ENCODE peak calls at places on chromosomes 1 and 21, in four cellular contexts. H is NCI-H1105, Q is T47D, R is MV-4-11. W is an unnamed sample.

GRCh38 chr1:11654571-11655262 is at the start of gene FBXO44:
- DNase-seq in H (no peak), R (no peak), Q (peak), W (peak)

GRCh38 chr1:63630666-63631065 is 37.5 kb downstream of the PGM1 start:
- DNase-seq in Q (no peak), R (no peak), H (no peak), W (no peak)

GRCh38 chr1:203152158-203153034 is 23.2 kb downstream of the MYBPH start:
- DNase-seq in H (no peak), Q (peak), R (no peak), W (no peak)

GRCh38 chr1:198556969-198557368 is 16.5 kb upstream of the ATP6V1G3 start:
- DNase-seq in Q (no peak), R (peak), H (no peak), W (peak)

GRCh38 chr21:28991861-28992525 is 684 bp downstream of the LTN1 start:
- DNase-seq in H (no peak), Q (no peak), R (no peak), W (no peak)

GRCh38 chr1:38852780-38853179 is 6.8 kb downstream of the RRAGC start:
- DNase-seq in H (no peak), Q (no peak), R (no peak), W (peak)

GRCh38 chr1:165419839-165420238 is 25.1 kb downstream of the RXRG start:
- DNase-seq in Q (no peak), H (no peak), R (no peak), W (no peak)

GRCh38 chr1:102588536-102588935 is 519.8 kb downstream of the COL11A1 start:
- DNase-seq in R (peak), H (no peak), Q (peak), W (no peak)

GRCh38 chr1:6587261-6588005 is 7.6 kb downstream of the ZBTB48 start:
- DNase-seq in Q (no peak), R (no peak), H (peak), W (no peak)

GRCh38 chr1:210259496-210259895 is 26.9 kb downstream of the SERTAD4 start:
- DNase-seq in Q (no peak), H (no peak), R (no peak), W (no peak)

GRCh38 chr21:41965045-41965444 is 11.2 kb upstream of the C2CD2 start:
- DNase-seq in R (no peak), Q (no peak), H (no peak), W (no peak)

GRCh38 chr1:16184557-16185303 is 27.7 kb downstream of the ARHGEF19 start:
- DNase-seq in Q (no peak), R (no peak), H (peak), W (no peak)

GRCh38 chr1:156957634-156958033 is 37.2 kb downstream of the LRRC71 start:
- DNase-seq in H (no peak), Q (no peak), R (no peak), W (no peak)

GRCh38 chr1:43783671-43784205 is 76.4 kb downstream of the ST3GAL3 start:
- DNase-seq in Q (peak), H (no peak), R (peak), W (peak)

GRCh38 chr1:58717979-58718378 is 18.1 kb upstream of the MYSM1 start:
- DNase-seq in H (no peak), Q (no peak), R (no peak), W (no peak)

GRCh38 chr1:31660871-31661455 is 16.3 kb upstream of the PEF1 start:
- DNase-seq in Q (no peak), H (no peak), R (no peak), W (no peak)

GRCh38 chr1:116711061-116711582 is 43.1 kb upstream of the CD2 start:
- DNase-seq in Q (no peak), R (no peak), H (peak), W (no peak)

GRCh38 chr1:189211742-189212141 is 1265.9 kb downstream of the BRINP3 start:
- DNase-seq in R (no peak), H (no peak), Q (no peak), W (no peak)

GRCh38 chr1:84749427-84749826 is 59.2 kb upstream of the SSX2IP start:
- DNase-seq in Q (no peak), R (no peak), H (no peak), W (no peak)

GRCh38 chr1:106398391-106398790 is 658.1 kb upstream of the PRMT6 start:
- DNase-seq in H (no peak), R (no peak), Q (no peak), W (no peak)

GRCh38 chr1:209895709-209896108 is 42.3 kb upstream of the SYT14 start:
- DNase-seq in Q (no peak), H (no peak), R (no peak), W (no peak)

GRCh38 chr1:209688746-209689234 is 13.6 kb downstream of the G0S2 start:
- DNase-seq in R (no peak), Q (no peak), H (no peak), W (no peak)

GRCh38 chr1:58813361-58813760 is 29.5 kb upstream of the JUN start:
- DNase-seq in R (peak), H (no peak), Q (no peak), W (no peak)

GRCh38 chr1:205976036-205976435 is 27.2 kb downstream of the RAB7B start:
- DNase-seq in H (no peak), R (no peak), Q (no peak), W (no peak)

GRCh38 chr1:43312212-43312623 is 11.4 kb downstream of the TIE1 start:
- DNase-seq in R (no peak), Q (no peak), H (no peak), W (no peak)

GRCh38 chr1:57860333-57860732 is 436.5 kb upstream of the DAB1 start:
- DNase-seq in Q (no peak), H (no peak), R (no peak), W (no peak)

GRCh38 chr1:209746469-209747269 is 9.2 kb upstream of the TRAF3IP3 start:
- DNase-seq in R (no peak), H (no peak), Q (no peak), W (no peak)

GRCh38 chr1:167442854-167443565 is 75.3 kb downstream of the CD247 start:
- DNase-seq in R (no peak), Q (no peak), H (no peak), W (no peak)

GRCh38 chr1:111199881-111200801 is at the start of gene DENND2D:
- DNase-seq in R (peak), Q (peak), H (no peak), W (no peak)

GRCh38 chr1:93607814-93608187 is 73.8 kb downstream of the BCAR3 start:
- DNase-seq in R (peak), H (no peak), Q (no peak), W (peak)

GRCh38 chr1:226649780-226650179 is 89.3 kb downstream of the ITPKB start:
- DNase-seq in R (peak), Q (peak), H (no peak), W (no peak)

GRCh38 chr1:24830680-24831272 is 85.5 kb downstream of the CLIC4 start:
- DNase-seq in R (peak), H (peak), Q (peak), W (peak)

GRCh38 chr1:54464031-54464476 is 57.9 kb upstream of the SSBP3 start:
- DNase-seq in Q (no peak), H (no peak), R (peak), W (peak)

GRCh38 chr1:168096296-168097165 is 40.2 kb downstream of the GPR161 start:
- DNase-seq in Q (no peak), R (no peak), H (no peak), W (no peak)

GRCh38 chr1:235867903-235868469 is 1.3 kb upstream of the LYST start:
- DNase-seq in Q (no peak), H (no peak), R (no peak), W (peak)

GRCh38 chr1:3564921-3565831 is 46.1 kb downstream of the MEGF6 start:
- DNase-seq in H (no peak), R (no peak), Q (peak), W (peak)

W was measured in GM20000.